ENCODE peak calls at places on chromosomes 2 and 18, in seven cellular contexts. P is prostate gland; S is activated CD8-positive, alpha-beta memory T cell treated with anti-CD3 and anti-CD28 coated beads, Interleukin-2, amount 50 U/mL, for 48 hours; B is stimulated activated CD4-positive, alpha-beta T cell treated with anti-CD3 and anti-CD28 coated beads, Interleukin-15, amount 100 ng/mL, for 1 hour; I is heart right ventricle; U is islet precursor cell; K is MCF 10A. N is an unnamed sample.

GRCh38 chr2:39506215-39506614 is 69.1 kb upstream of the MAP4K3 start:
- DNase-seq in S (no peak), P (no peak), B (no peak), I (no peak), K (no peak), U (no peak), N (no peak)

GRCh38 chr18:64055019-64055418 is 85.1 kb downstream of the SERPINB8 start:
- DNase-seq in B (no peak), U (no peak), P (no peak), S (no peak), I (no peak), K (no peak), N (no peak)

GRCh38 chr2:86323273-86323672 is 14.2 kb downstream of the REEP1 start:
- DNase-seq in U (peak), I (no peak), K (no peak), P (no peak), S (no peak), B (no peak), N (no peak)

GRCh38 chr2:177588671-177589070 is 196.1 kb downstream of the AGPS start:
- DNase-seq in I (no peak), B (no peak), P (no peak), K (no peak), U (no peak), S (no peak), N (no peak)

GRCh38 chr2:235146871-235147565 is 195.2 kb downstream of the SH3BP4 start:
- DNase-seq in K (no peak), U (no peak), I (no peak), S (no peak), B (no peak), P (no peak), N (no peak)

GRCh38 chr2:30185175-30185574 is 38.4 kb downstream of the YPEL5 start:
- DNase-seq in U (no peak), I (no peak), B (no peak), K (peak), P (no peak), S (peak), N (no peak)

GRCh38 chr2:237916296-237916695 is 50.5 kb upstream of the UBE2F start:
- DNase-seq in K (no peak), I (no peak), S (no peak), U (no peak), B (no peak), P (no peak), N (no peak)

GRCh38 chr2:196718394-196718793 is 78.9 kb downstream of the CCDC150 start:
- DNase-seq in K (no peak), S (no peak), I (no peak), P (no peak), U (no peak), B (no peak), N (no peak)

GRCh38 chr2:207823865-207824264 is 54.2 kb upstream of the FZD5 start:
- DNase-seq in B (no peak), K (peak), I (no peak), S (no peak), U (peak), P (no peak), N (no peak)

GRCh38 chr2:100856732-100857131 is 36.8 kb downstream of the NPAS2 start:
- DNase-seq in I (no peak), B (no peak), P (no peak), K (peak), U (no peak), S (no peak), N (no peak)

GRCh38 chr2:73203055-73203681 is 794 bp downstream of the NOTO start:
- DNase-seq in S (no peak), K (no peak), I (no peak), U (peak), P (no peak), B (no peak), N (no peak)